ENCODE peak calls at places on chromosomes 13 and 19, in eight cellular contexts. D is cardiac fibroblast, H is astrocyte of the spinal cord, W is psoas muscle, X is Calu3, A is neural progenitor cell, Y is body of pancreas, V is AG09319. G is an unnamed sample.

GRCh38 chr19:3275068-3275582 is 50.7 kb downstream of the CELF5 start:
- DNase-seq in D (no peak), H (no peak), W (no peak), X (peak; percentile 52), A (peak; percentile 87), Y (peak; percentile 17), V (no peak), G (no peak)

GRCh38 chr13:85500716-85501256 is 298.4 kb downstream of the SLITRK6 start:
- DNase-seq in D (no peak), H (no peak), W (no peak), X (no peak), A (no peak), Y (no peak), V (no peak), G (no peak)

GRCh38 chr19:6587093-6587820 is 3.7 kb downstream of the CD70 start:
- DNase-seq in D (peak; percentile 20), H (no peak), W (no peak), X (no peak), A (peak; percentile 43), Y (no peak), V (no peak), G (no peak)

GRCh38 chr13:111461445-111462149 is 141.2 kb downstream of the TEX29 start:
- DNase-seq in D (no peak), H (no peak), W (no peak), X (no peak), A (no peak), Y (no peak), V (no peak), G (no peak)

GRCh38 chr19:50209131-50209530 is 5.7 kb downstream of the MYH14 start:
- DNase-seq in D (no peak), H (no peak), W (no peak), X (no peak), A (no peak), Y (no peak), V (no peak), G (no peak)

GRCh38 chr13:110627351-110627750 is 12.0 kb downstream of the NAXD start:
- DNase-seq in D (no peak), H (no peak), W (no peak), X (no peak), A (no peak), Y (no peak), V (no peak), G (no peak)

GRCh38 chr13:113404723-113405471 is 41.0 kb upstream of the GRTP1 start:
- DNase-seq in D (no peak), H (no peak), W (peak; percentile 60), X (no peak), A (no peak), Y (no peak), V (no peak), G (no peak)

GRCh38 chr13:103953859-103954258 is 887.6 kb upstream of the SLC10A2 start:
- DNase-seq in D (no peak), H (no peak), W (no peak), X (no peak), A (no peak), Y (no peak), V (no peak), G (no peak)

GRCh38 chr13:51697855-51698254 is 106.1 kb downstream of the DHRS12 start:
- DNase-seq in D (peak; percentile 32), H (no peak), W (no peak), X (no peak), A (no peak), Y (no peak), V (no peak), G (no peak)

GRCh38 chr19:34482380-34483250 is 1.1 kb downstream of the WTIP start:
- DNase-seq in D (peak; percentile 52), H (peak; percentile 22), W (no peak), X (peak; percentile 34), A (peak; percentile 73), Y (no peak), V (no peak), G (no peak)

GRCh38 chr19:48614436-48615144 is at the start of gene FAM83E:
- DNase-seq in D (no peak), H (no peak), W (no peak), X (peak; percentile 92), A (peak; percentile 75), Y (peak; percentile 70), V (no peak), G (no peak)

GRCh38 chr19:5605362-5605761 is 17.2 kb downstream of the SAFB2 start:
- DNase-seq in D (no peak), H (no peak), W (no peak), X (no peak), A (no peak), Y (no peak), V (no peak), G (no peak)

GRCh38 chr13:95540848-95541247 is 11.7 kb upstream of the CLDN10 start:
- DNase-seq in D (no peak), H (no peak), W (peak; percentile 49), X (no peak), A (no peak), Y (peak; percentile 93), V (no peak), G (no peak)

GRCh38 chr19:49691243-49692101 is 556 bp downstream of the CPT1C start:
- DNase-seq in D (peak; percentile 79), H (peak; percentile 73), W (peak; percentile 72), X (no peak), A (peak; percentile 94), Y (no peak), V (no peak), G (no peak)

GRCh38 chr13:73767747-73768315 is 366.4 kb downstream of the KLF12 start:
- DNase-seq in D (no peak), H (no peak), W (no peak), X (peak; percentile 5), A (peak; percentile 50), Y (no peak), V (no peak), G (no peak)

GRCh38 chr19:14475251-14476073 is at the start of gene PTGER1:
- DNase-seq in D (peak; percentile 36), H (peak; percentile 23), W (no peak), X (no peak), A (peak; percentile 69), Y (no peak), V (no peak), G (no peak)

GRCh38 chr19:15479391-15480345 is at the start of gene PGLYRP2:
- DNase-seq in D (peak; percentile 29), H (no peak), W (no peak), X (peak; percentile 42), A (no peak), Y (peak; percentile 44), V (no peak), G (no peak)
- TF ChIP-seq CTCF in D (no peak), H (no peak), W (no peak), X (no peak), A (no peak), Y (no peak), V (no peak), G (no peak)

DNA sequence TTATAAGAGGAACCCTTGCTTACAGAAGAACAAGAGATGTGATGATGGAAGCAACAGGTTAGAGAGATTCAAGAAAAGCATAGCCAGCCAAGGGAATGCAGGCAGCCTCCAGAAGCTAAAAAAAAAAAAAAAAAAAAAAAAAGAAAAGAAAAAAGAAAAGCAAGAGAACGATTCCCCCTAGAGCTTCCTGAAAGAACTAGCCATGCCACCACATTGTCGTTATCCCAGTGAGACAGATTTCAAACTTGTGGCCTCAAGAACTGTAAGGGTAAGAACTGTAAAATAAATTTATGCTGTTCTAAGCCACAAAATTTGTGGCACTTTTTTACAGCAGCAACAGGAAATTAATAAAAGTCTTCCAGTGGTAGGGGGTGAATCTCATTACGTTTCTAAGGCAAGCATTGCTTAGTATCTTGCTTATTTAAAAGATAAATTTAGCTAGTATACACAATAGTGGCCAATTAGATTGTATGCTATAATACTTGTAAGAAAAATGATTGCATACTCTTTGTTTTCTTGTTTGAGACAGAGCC is 21.8 kb downstream of the RFXAP start:
- DNase-seq in D (no peak), H (no peak), W (no peak), X (no peak), A (no peak), Y (no peak), V (no peak), G (no peak)
- TF ChIP-seq CTCF in D (no peak), H (no peak), W (no peak), X (no peak), A (peak; percentile 20), Y (no peak), V (no peak), G (no peak)

DNA sequence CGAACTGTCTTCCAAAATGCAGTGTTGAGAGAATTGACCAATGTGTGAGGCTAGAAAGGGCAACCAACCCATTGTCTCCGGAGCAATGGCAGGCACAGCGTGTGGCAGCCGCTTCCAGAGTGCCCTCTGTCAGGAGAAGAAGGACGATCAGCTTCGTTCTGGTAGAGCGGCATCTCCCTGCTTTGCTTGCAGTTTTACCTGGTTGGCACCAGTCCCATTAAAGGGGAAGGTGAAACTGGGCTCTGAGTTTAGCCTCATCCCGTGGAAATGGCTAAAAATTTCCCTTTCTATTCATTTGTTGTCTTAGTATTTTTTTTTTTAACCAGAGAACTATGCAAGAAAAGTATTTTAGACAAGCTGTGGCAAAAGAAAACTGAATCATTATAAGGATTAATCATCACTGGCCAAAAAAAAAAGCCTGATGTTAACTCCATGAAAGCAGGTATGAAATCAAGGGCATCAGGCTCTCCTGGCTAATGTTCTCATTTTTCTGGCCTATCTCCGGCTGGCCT is 81.5 kb upstream of the SLC7A1 start:
- DNase-seq in D (no peak), H (peak; percentile 2), W (no peak), X (peak; percentile 10), A (peak; percentile 7), Y (peak; percentile 33), V (no peak), G (no peak)
- TF ChIP-seq CTCF in D (no peak), H (no peak), W (no peak), X (no peak), A (no peak), Y (no peak), V (no peak), G (no peak)

GRCh38 chr13:99035715-99036114 is 57.9 kb upstream of the DOCK9 start:
- DNase-seq in D (no peak), H (no peak), W (no peak), X (no peak), A (no peak), Y (no peak), V (no peak), G (no peak)

GRCh38 chr13:99034333-99035085 is 56.6 kb upstream of the DOCK9 start:
- DNase-seq in D (no peak), H (no peak), W (no peak), X (no peak), A (no peak), Y (no peak), V (no peak), G (no peak)

GRCh38 chr13:99037756-99038155 is 59.9 kb upstream of the DOCK9 start:
- DNase-seq in D (no peak), H (no peak), W (no peak), X (no peak), A (no peak), Y (no peak), V (no peak), G (no peak)

GRCh38 chr13:99031725-99032298 is 53.9 kb upstream of the DOCK9 start:
- DNase-seq in D (no peak), H (no peak), W (no peak), X (no peak), A (no peak), Y (no peak), V (no peak), G (no peak)

DNA sequence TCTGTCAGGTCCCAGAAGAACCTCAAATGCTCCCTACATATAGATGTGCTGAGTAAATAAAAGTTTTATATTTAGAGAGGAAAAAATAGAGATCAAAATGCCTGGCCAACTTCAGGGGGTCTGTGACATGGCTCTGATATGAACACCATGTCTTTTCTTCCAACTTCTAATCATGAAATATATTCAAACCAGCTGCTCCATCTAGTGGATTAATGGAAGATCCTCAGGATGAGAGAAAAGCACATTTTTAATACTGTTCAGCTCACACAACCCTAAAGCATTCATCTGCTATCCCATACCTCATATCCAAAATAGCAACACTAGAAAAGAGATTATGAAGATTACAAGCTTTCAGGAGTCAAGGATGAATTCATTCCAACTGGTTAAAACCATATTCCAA is 56.0 kb upstream of the DOCK9 start:
- DNase-seq in D (peak; percentile 51), H (peak; percentile 50), W (no peak), X (no peak), A (peak; percentile 33), Y (no peak), V (no peak), G (no peak)
- TF ChIP-seq CTCF in D (peak; percentile 49), H (peak; percentile 53), W (peak; percentile 54), X (no peak), A (peak; percentile 60), Y (peak; percentile 31), V (peak; percentile 60), G (peak; percentile 40)